ENCODE peak calls at places on chromosomes 7 and 10, in nine cellular contexts. H is heart left ventricle, V is A673, P is foreskin fibroblast, O is BJ, Z is Peyer's patch, B is GM06990, Y is brain microvascular endothelial cell, J is sigmoid colon. U is an unnamed sample.

GRCh38 chr7:48638041-48638440 is 286.3 kb upstream of the CDC14C start:
- DNase-seq in J (no peak), Y (no peak), H (no peak), B (no peak), V (no peak), Z (no peak), O (no peak), P (no peak), U (peak)

GRCh38 chr7:143487566-143487965 is 9.9 kb downstream of the TAS2R41 start:
- DNase-seq in P (peak), H (peak), Z (peak), B (no peak), O (no peak), J (peak), V (peak), Y (no peak), U (no peak)

GRCh38 chr10:25786181-25786580 is 147.8 kb upstream of the MYO3A start:
- DNase-seq in V (no peak), O (no peak), Y (no peak), P (no peak), Z (no peak), H (no peak), J (no peak), B (no peak), U (no peak)

GRCh38 chr10:99874341-99875085 is 92.1 kb downstream of the ABCC2 start:
- DNase-seq in O (no peak), J (no peak), B (no peak), V (no peak), H (peak), Y (no peak), P (no peak), Z (no peak), U (no peak)

GRCh38 chr10:88565072-88565471 is 18.0 kb downstream of the RNLS start:
- DNase-seq in J (no peak), H (no peak), O (no peak), V (peak), B (peak), P (peak), Z (no peak), Y (no peak), U (peak)

GRCh38 chr10:89074120-89074519 is 83.5 kb downstream of the FAS start:
- DNase-seq in P (peak), O (no peak), B (no peak), Z (no peak), V (no peak), Y (no peak), H (peak), J (peak), U (peak)

GRCh38 chr7:98119257-98119918 is 12.7 kb downstream of the LMTK2 start:
- DNase-seq in B (no peak), P (peak), V (peak), H (no peak), Y (peak), Z (no peak), O (peak), J (no peak), U (peak)

GRCh38 chr10:22437620-22438588 is 92.6 kb downstream of the SPAG6 start:
- DNase-seq in V (no peak), H (no peak), B (no peak), Y (no peak), J (peak), P (peak), Z (no peak), O (no peak), U (peak)

GRCh38 chr7:30157217-30157616 is 22.4 kb downstream of the MTURN start:
- DNase-seq in P (no peak), O (no peak), Y (no peak), Z (no peak), B (no peak), J (no peak), V (no peak), H (no peak), U (no peak)

GRCh38 chr7:155456772-155457543 is 971 bp upstream of the EN2 start:
- DNase-seq in H (peak), P (peak), B (no peak), Z (peak), V (peak), J (peak), Y (peak), O (no peak), U (peak)

GRCh38 chr10:125156739-125157472 is 3.5 kb downstream of the CTBP2 start:
- DNase-seq in B (no peak), J (peak), H (no peak), V (no peak), P (peak), O (no peak), Y (no peak), Z (peak), U (no peak)

GRCh38 chr10:103493362-103493871 is at the start of gene NEURL1:
- DNase-seq in V (peak), P (peak), O (no peak), Z (no peak), J (no peak), H (no peak), B (no peak), Y (no peak), U (no peak)

GRCh38 chr7:14414274-14414986 is 425.0 kb upstream of the ETV1 start:
- DNase-seq in V (peak), J (no peak), H (no peak), B (no peak), Z (no peak), O (no peak), P (no peak), Y (no peak), U (no peak)
- TF ChIP-seq CTCF in V (no peak), J (no peak), H (no peak), B (no peak), Z (no peak), O (no peak), P (no peak), Y (no peak), U (no peak)

DNA sequence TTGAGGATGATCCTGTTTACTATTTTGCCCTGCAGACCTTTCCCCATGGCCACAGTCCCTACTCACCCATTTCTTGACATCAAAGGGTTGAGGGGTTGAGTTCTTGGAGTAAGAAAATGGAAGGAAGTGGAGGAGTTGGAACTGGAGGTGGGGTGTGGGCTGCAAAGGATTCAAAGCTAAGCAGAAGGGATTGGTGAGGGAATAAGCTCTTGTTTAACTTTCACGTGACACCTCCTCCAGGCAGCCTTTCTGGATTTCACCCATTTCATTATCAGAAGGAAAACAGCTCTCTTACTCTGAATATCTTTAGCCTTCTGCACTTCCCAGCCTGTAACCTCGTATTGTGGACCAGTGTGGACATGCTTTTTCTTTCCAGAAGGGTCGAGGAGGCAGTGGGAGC is 13.7 kb downstream of the MOSPD3 start:
- DNase-seq in H (no peak), Z (no peak), V (no peak), J (no peak), P (no peak), Y (no peak), B (no peak), O (no peak), U (no peak)
- H3K4me3 ChIP-seq in H (peak), Z (peak), V (peak), J (peak), P (peak), Y (peak), B (no peak), O (peak), U (no peak)

GRCh38 chr10:51047857-51048256 is 26.4 kb upstream of the PRKG1 start:
- DNase-seq in P (peak), Z (no peak), H (no peak), B (no peak), Y (no peak), O (no peak), J (no peak), V (no peak), U (no peak)
- TF ChIP-seq CTCF in P (no peak), Z (no peak), H (peak), B (no peak), Y (peak), O (no peak), J (peak), V (no peak), U (peak)

DNA sequence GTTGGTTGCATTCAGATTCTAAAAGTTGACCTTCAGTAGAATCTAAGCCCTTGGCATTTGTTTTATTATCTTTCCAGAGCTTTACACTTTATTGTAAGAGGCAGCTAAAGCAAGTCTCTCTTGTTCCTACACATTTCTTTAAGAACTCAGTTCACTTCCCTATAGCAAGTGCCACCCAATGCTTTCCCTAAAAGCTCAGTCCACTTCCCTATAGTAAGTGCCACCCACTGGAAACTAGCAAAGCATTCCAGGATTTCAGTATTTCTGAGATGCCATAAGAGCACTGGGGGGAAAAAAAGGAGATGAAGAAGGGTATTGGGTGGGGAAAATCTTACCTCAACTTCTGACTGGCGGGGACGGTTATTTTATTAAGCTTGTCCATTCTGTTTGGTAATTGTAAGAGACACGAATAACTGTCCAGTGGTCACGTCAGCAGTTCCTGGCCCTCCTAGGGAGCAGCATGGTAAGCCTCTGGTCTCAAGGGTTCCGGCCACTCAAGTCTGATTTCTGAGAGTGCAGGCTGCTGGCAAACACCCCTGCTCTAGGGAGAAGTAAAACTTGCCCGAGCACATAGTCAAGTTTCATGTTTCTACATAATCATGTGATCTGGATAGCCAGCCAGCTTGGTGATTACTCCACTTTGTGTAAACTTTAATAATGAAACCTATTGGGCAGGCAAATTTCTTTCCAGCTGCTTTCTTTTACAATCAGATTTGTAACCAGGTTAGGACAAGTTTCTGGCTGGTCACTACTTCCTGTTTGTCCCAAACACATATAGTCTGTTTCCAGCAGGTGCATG is at the start of gene BLNK:
- DNase-seq in V (no peak), Z (peak), J (peak), Y (no peak), O (no peak), H (peak), B (peak), P (peak), U (no peak)
- H3K4me3 ChIP-seq in V (no peak), Z (peak), J (no peak), Y (no peak), O (no peak), H (peak), B (peak), P (no peak), U (no peak)

GRCh38 chr10:17025444-17026295 is 103.9 kb downstream of the CUBN start:
- DNase-seq in J (peak), Y (peak), B (peak), O (peak), V (peak), Z (no peak), H (no peak), P (peak), U (peak)
- TF ChIP-seq CTCF in J (no peak), Y (peak), B (no peak), O (no peak), V (no peak), Z (no peak), H (no peak), P (no peak), U (no peak)

DNA sequence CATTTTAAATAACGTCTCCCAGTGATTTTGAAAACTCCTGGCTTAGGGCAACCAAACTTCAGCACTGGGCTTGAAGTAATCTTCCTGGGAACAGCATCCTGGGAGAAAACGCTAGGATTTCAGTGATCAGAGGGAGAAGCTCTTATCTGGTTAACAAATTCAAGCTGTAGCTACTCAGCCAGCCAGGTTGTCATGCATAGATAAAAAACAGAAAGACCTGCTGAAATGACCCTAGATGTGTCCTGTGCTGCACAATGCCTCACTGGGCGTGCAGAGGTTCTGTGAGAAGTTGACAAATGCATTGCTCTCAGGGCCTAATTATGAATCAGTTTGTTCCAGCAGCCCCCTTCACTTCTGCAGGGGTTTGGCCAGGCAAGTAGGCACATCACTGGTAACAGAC is 68.9 kb upstream of the CHCHD3 start:
- DNase-seq in O (no peak), Z (no peak), P (no peak), V (no peak), J (no peak), H (no peak), B (no peak), Y (no peak), U (no peak)
- H3K4me3 ChIP-seq in O (no peak), Z (no peak), P (no peak), V (no peak), J (no peak), H (no peak), B (no peak), Y (no peak), U (no peak)